ENCODE peak calls at places on chromosomes 16 and 17, in four cellular contexts. O, T, B and I are unnamed samples. For H3K4me1, the result is how much of the 10 kb centered on the place peaks cover.

GRCh38 chr17:66348605-66349165 is 46.3 kb downstream of the PRKCA start:
- DNase-seq in O (peak), T (peak), B (peak), I (peak)

GRCh38 chr17:50079334-50080095 is 15.6 kb upstream of the PDK2 start:
- DNase-seq in O (no peak), T (peak), B (no peak), I (no peak)

GRCh38 chr16:15916323-15916722 is 27.9 kb upstream of the CEP20 start:
- DNase-seq in O (no peak), T (no peak), B (no peak), I (no peak)

GRCh38 chr16:64417711-64418227 is 704.1 kb downstream of the CDH11 start:
- DNase-seq in O (peak), T (no peak), B (peak), I (no peak)

GRCh38 chr16:50169555-50170096 is 16.5 kb downstream of the TENT4B start:
- DNase-seq in O (peak), T (no peak), B (no peak), I (no peak)

GRCh38 chr17:82489117-82489516 is 30.4 kb upstream of the FOXK2 start:
- DNase-seq in O (no peak), T (peak), B (peak), I (no peak)

GRCh38 chr17:17628388-17629008 is 37.0 kb upstream of the PEMT start:
- DNase-seq in O (no peak), T (no peak), B (no peak), I (no peak)

GRCh38 chr16:57644383-57645014 is 16.1 kb downstream of the ADGRG1 start:
- DNase-seq in O (no peak), T (no peak), B (no peak), I (no peak)

GRCh38 chr17:18156171-18156975 is 27.3 kb upstream of the ALKBH5 start:
- DNase-seq in O (no peak), T (no peak), B (no peak), I (no peak)

GRCh38 chr16:27698266-27698665 is 148.3 kb downstream of the KATNIP start:
- DNase-seq in O (no peak), T (no peak), B (no peak), I (no peak)

GRCh38 chr17:72968798-72969197 is 123.7 kb downstream of the SLC39A11 start:
- DNase-seq in O (no peak), T (no peak), B (no peak), I (no peak)

GRCh38 chr17:27506348-27507218 is 50.3 kb downstream of the KSR1 start:
- DNase-seq in O (no peak), T (no peak), B (no peak), I (no peak)

GRCh38 chr17:79393358-79394038 is 217.4 kb downstream of the RBFOX3 start:
- DNase-seq in O (peak), T (peak), B (peak), I (peak)

GRCh38 chr17:16929281-16929680 is 42.6 kb downstream of the TNFRSF13B start:
- DNase-seq in O (no peak), T (no peak), B (no peak), I (no peak)

GRCh38 chr17:17084317-17084835 is 42.1 kb downstream of the MPRIP start:
- DNase-seq in O (no peak), T (no peak), B (no peak), I (no peak)

GRCh38 chr17:17849147-17849820 is 12.5 kb upstream of the SREBF1 start:
- DNase-seq in O (no peak), T (peak), B (no peak), I (no peak)

GRCh38 chr16:74372369-74372768 is 3.7 kb upstream of the NPIPB15 start:
- DNase-seq in O (no peak), T (no peak), B (no peak), I (no peak)

GRCh38 chr16:57783883-57784282 is 18.4 kb downstream of the KIFC3 start:
- DNase-seq in O (no peak), T (no peak), B (no peak), I (no peak)

GRCh38 chr17:12242390-12242954 is 221.8 kb downstream of the MAP2K4 start:
- DNase-seq in O (no peak), T (no peak), B (peak), I (no peak)

GRCh38 chr17:1484586-1485310 is 7.7 kb downstream of the MYO1C start:
- DNase-seq in O (peak), T (peak), B (no peak), I (no peak)

GRCh38 chr16:54927125-54928015 is 3.3 kb upstream of the IRX5 start:
- DNase-seq in O (no peak), T (no peak), B (no peak), I (peak)

GRCh38 chr16:78464833-78465232 is 365.4 kb downstream of the WWOX start:
- DNase-seq in O (no peak), T (no peak), B (no peak), I (no peak)

GRCh38 chr17:55731586-55732250 is 9.1 kb upstream of the TMEM100 start:
- DNase-seq in O (peak), T (peak), B (peak), I (no peak)
- H3K27ac ChIP-seq in O (no peak), T (peak), B (no peak), I (no peak)

GRCh38 chr17:8163978-8164814 is 1.4 kb upstream of the VAMP2 start:
- DNase-seq in O (peak), T (peak), B (peak), I (no peak)
- H3K4me1 ChIP-seq in O (under half), T (under half), B (under half), I (under half)

GRCh38 chr17:57609125-57609877 is 135.8 kb downstream of the CCDC182 start:
- DNase-seq in O (no peak), T (peak), B (no peak), I (no peak)
- H3K27ac ChIP-seq in O (no peak), T (peak), B (no peak), I (no peak)

GRCh38 chr17:59366040-59366757 is 34.7 kb downstream of the YPEL2 start:
- DNase-seq in O (peak), T (no peak), B (no peak), I (no peak)
- H3K4me1 ChIP-seq in O (half or more), T (half or more), B (under half), I (under half)

DNA sequence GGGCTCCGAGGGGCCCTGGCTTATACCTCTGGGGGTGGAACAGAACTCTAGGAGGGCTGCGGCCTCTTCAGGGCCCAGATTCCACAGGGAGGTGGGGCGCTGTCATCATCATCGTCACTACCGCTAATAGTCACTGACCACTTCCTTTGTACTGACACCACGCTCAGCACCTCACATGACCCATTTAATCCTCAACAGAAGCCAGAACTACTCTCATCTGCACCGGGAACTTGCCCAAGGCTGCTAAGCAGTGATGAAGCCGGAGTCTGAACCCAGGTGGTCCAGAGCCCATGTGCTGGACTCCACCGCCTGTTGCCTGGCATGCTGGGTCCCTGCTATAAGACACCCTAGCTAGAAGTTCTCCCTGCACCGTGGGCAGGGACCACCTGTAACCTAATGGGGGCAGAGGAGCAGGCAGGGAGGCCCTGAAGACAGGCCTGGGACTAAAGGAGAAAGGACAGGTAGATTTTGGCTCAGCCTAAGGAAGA is 12.0 kb downstream of the UNC13D start:
- DNase-seq in O (peak), T (peak), B (peak), I (peak)
- H3K27ac ChIP-seq in O (no peak), T (no peak), B (no peak), I (no peak)

GRCh38 chr17:8955021-8955420 is 10.5 kb downstream of the PIK3R5 start:
- DNase-seq in O (no peak), T (no peak), B (no peak), I (no peak)
- H3K4me1 ChIP-seq in O (under half), T (under half), B (under half), I (under half)